ENCODE peak calls at places on chromosomes 6 and 20, in five cellular contexts. One of them, this sample, is unnamed.

GRCh38 chr6:117624869-117625481 is 22.7 kb upstream of the GOPC start:
- DNase-seq in psoas muscle: no peak
- DNase-seq in H9: no peak
- DNase-seq in astrocyte: no peak
- DNase-seq in lower lobe of right lung: no peak
- DNase-seq in this sample: no peak

GRCh38 chr6:126123226-126123625 is 136.9 kb downstream of the TRMT11 start:
- DNase-seq in psoas muscle: no peak
- DNase-seq in H9: no peak
- DNase-seq in astrocyte: no peak
- DNase-seq in lower lobe of right lung: no peak
- DNase-seq in this sample: no peak

GRCh38 chr6:160921095-160921494 is 70.5 kb upstream of the MAP3K4 start:
- DNase-seq in psoas muscle: no peak
- DNase-seq in H9: no peak
- DNase-seq in astrocyte: no peak
- DNase-seq in lower lobe of right lung: no peak
- DNase-seq in this sample: no peak

GRCh38 chr6:126531840-126532239 is 191.9 kb downstream of the CENPW start:
- DNase-seq in psoas muscle: no peak
- DNase-seq in H9: no peak
- DNase-seq in astrocyte: no peak
- DNase-seq in lower lobe of right lung: no peak
- DNase-seq in this sample: no peak

GRCh38 chr6:107488174-107488874 is 1.6 kb upstream of the SOBP start:
- DNase-seq in psoas muscle: no peak
- DNase-seq in H9: no peak
- DNase-seq in astrocyte: no peak
- DNase-seq in lower lobe of right lung: no peak
- DNase-seq in this sample: no peak

GRCh38 chr6:92942549-92942948 is 476.8 kb downstream of the EPHA7 start:
- DNase-seq in psoas muscle: no peak
- DNase-seq in H9: no peak
- DNase-seq in astrocyte: no peak
- DNase-seq in lower lobe of right lung: no peak
- DNase-seq in this sample: no peak

GRCh38 chr6:27592107-27592480 is 119.2 kb upstream of the ZNF184 start:
- DNase-seq in psoas muscle: no peak
- DNase-seq in H9: no peak
- DNase-seq in astrocyte: peak
- DNase-seq in lower lobe of right lung: no peak
- DNase-seq in this sample: no peak

GRCh38 chr6:163405412-163406309 is 8.9 kb upstream of the QKI start:
- DNase-seq in psoas muscle: peak
- DNase-seq in H9: no peak
- DNase-seq in astrocyte: no peak
- DNase-seq in lower lobe of right lung: peak
- DNase-seq in this sample: no peak

GRCh38 chr20:21125072-21125848 is 622 bp upstream of the KIZ start:
- DNase-seq in psoas muscle: peak
- DNase-seq in H9: no peak
- DNase-seq in astrocyte: peak
- DNase-seq in lower lobe of right lung: peak
- DNase-seq in this sample: no peak

GRCh38 chr6:70886661-70887060 is 70.2 kb downstream of the B3GAT2 start:
- DNase-seq in psoas muscle: no peak
- DNase-seq in H9: no peak
- DNase-seq in astrocyte: no peak
- DNase-seq in lower lobe of right lung: no peak
- DNase-seq in this sample: no peak

GRCh38 chr6:142381845-142382378 is 80.1 kb downstream of the ADGRG6 start:
- DNase-seq in psoas muscle: no peak
- DNase-seq in H9: no peak
- DNase-seq in astrocyte: peak
- DNase-seq in lower lobe of right lung: no peak
- DNase-seq in this sample: no peak

GRCh38 chr6:41334482-41335023 is 855 bp upstream of the NCR2 start:
- DNase-seq in psoas muscle: no peak
- DNase-seq in H9: no peak
- DNase-seq in astrocyte: no peak
- DNase-seq in lower lobe of right lung: no peak
- DNase-seq in this sample: no peak
- TF ChIP-seq CTCF in psoas muscle: no peak
- TF ChIP-seq CTCF in H9: peak
- TF ChIP-seq CTCF in astrocyte: no peak
- TF ChIP-seq CTCF in lower lobe of right lung: no peak
- TF ChIP-seq CTCF in this sample: no peak

GRCh38 chr20:4950841-4951240 is 50.5 kb downstream of the SLC23A2 start:
- DNase-seq in psoas muscle: no peak
- DNase-seq in H9: no peak
- DNase-seq in astrocyte: no peak
- DNase-seq in lower lobe of right lung: no peak
- DNase-seq in this sample: no peak
- H3K27ac ChIP-seq in psoas muscle: no peak
- H3K27ac ChIP-seq in H9: no peak
- H3K27ac ChIP-seq in astrocyte: peak
- H3K27ac ChIP-seq in lower lobe of right lung: peak
- H3K27ac ChIP-seq in this sample: peak

GRCh38 chr20:62132421-62132820 is 10.1 kb downstream of the LSM14B start:
- DNase-seq in psoas muscle: peak
- DNase-seq in H9: no peak
- DNase-seq in astrocyte: no peak
- DNase-seq in lower lobe of right lung: peak
- DNase-seq in this sample: no peak

GRCh38 chr20:62133051-62133845 is 9.9 kb downstream of the PSMA7 start:
- DNase-seq in psoas muscle: peak
- DNase-seq in H9: no peak
- DNase-seq in astrocyte: peak
- DNase-seq in lower lobe of right lung: peak
- DNase-seq in this sample: no peak

GRCh38 chr20:62135573-62136266 is 7.5 kb downstream of the PSMA7 start:
- DNase-seq in psoas muscle: no peak
- DNase-seq in H9: no peak
- DNase-seq in astrocyte: no peak
- DNase-seq in lower lobe of right lung: no peak
- DNase-seq in this sample: no peak

GRCh38 chr20:62134735-62135231 is 8.4 kb downstream of the PSMA7 start:
- DNase-seq in psoas muscle: peak
- DNase-seq in H9: no peak
- DNase-seq in astrocyte: no peak
- DNase-seq in lower lobe of right lung: no peak
- DNase-seq in this sample: no peak

GRCh38 chr20:62133864-62134263 is 9.3 kb downstream of the PSMA7 start:
- DNase-seq in psoas muscle: no peak
- DNase-seq in H9: no peak
- DNase-seq in astrocyte: no peak
- DNase-seq in lower lobe of right lung: no peak
- DNase-seq in this sample: no peak
- TF ChIP-seq CTCF in psoas muscle: no peak
- TF ChIP-seq CTCF in H9: peak
- TF ChIP-seq CTCF in astrocyte: no peak
- TF ChIP-seq CTCF in lower lobe of right lung: no peak
- TF ChIP-seq CTCF in this sample: no peak

DNA sequence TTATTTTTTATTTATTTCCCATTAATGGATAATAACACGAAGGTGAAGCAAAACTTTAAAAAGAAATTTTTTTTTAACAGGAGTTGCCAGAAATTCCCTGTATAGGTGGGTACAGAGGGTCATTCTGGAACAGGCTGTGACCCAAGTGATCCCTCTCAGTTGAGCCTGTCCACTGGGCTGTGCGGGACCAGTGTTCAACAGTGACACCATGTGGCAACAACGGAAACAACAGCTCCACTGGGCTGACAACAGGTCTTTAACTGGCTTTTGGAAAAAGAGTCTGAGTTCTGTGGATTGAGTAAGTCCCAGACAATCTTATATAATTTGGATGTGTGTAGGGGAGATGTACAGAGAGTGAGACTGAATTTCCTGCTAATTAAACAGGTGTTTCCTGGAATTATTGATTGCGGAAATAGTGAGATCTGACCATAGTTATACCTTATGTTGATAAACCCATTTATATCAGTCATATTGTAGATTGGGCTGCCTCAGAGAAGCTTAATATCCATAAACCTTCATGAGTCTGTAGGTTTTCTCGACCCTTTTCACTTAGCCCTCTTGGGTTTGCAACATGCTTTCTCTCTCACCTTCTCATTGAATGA is 17.6 kb downstream of the KIAA1755 start:
- DNase-seq in psoas muscle: no peak
- DNase-seq in H9: peak
- DNase-seq in astrocyte: no peak
- DNase-seq in lower lobe of right lung: no peak
- DNase-seq in this sample: no peak
- H3K27ac ChIP-seq in psoas muscle: no peak
- H3K27ac ChIP-seq in H9: no peak
- H3K27ac ChIP-seq in astrocyte: no peak
- H3K27ac ChIP-seq in lower lobe of right lung: no peak
- H3K27ac ChIP-seq in this sample: no peak

GRCh38 chr20:25220021-25220730 is 24.7 kb downstream of the ENTPD6 start:
- DNase-seq in psoas muscle: no peak
- DNase-seq in H9: no peak
- DNase-seq in astrocyte: no peak
- DNase-seq in lower lobe of right lung: no peak
- DNase-seq in this sample: no peak
- TF ChIP-seq CTCF in psoas muscle: no peak
- TF ChIP-seq CTCF in H9: peak
- TF ChIP-seq CTCF in astrocyte: peak
- TF ChIP-seq CTCF in lower lobe of right lung: peak
- TF ChIP-seq CTCF in this sample: no peak

GRCh38 chr6:34362176-34362575 is 30.3 kb downstream of the NUDT3 start:
- DNase-seq in psoas muscle: no peak
- DNase-seq in H9: no peak
- DNase-seq in astrocyte: no peak
- DNase-seq in lower lobe of right lung: no peak
- DNase-seq in this sample: no peak
- H3K27ac ChIP-seq in psoas muscle: peak
- H3K27ac ChIP-seq in H9: no peak
- H3K27ac ChIP-seq in astrocyte: no peak
- H3K27ac ChIP-seq in lower lobe of right lung: no peak
- H3K27ac ChIP-seq in this sample: no peak